ENCODE peak calls at places on chromosomes 6 and 20, in ten cellular contexts. L, F, C, X, J, K, R, W, P and G are unnamed samples.

GRCh38 chr6:132128424-132128823 is 177.3 kb upstream of the CCN2 start:
- DNase-seq in L (peak; percentile 40), F (no peak), C (no peak), J (no peak), R (no peak), K (no peak), W (no peak), X (no peak), P (no peak), G (no peak)

GRCh38 chr20:37920270-37920669 is 17.3 kb downstream of the VSTM2L start:
- DNase-seq in P (no peak), X (no peak), R (no peak), L (no peak), C (no peak), J (no peak), W (no peak), K (no peak), F (no peak), G (no peak)

GRCh38 chr6:15299430-15300131 is 53.7 kb downstream of the JARID2 start:
- DNase-seq in P (no peak), X (no peak), W (peak; percentile 34), J (no peak), F (no peak), L (peak; percentile 46), R (no peak), C (no peak), K (peak; percentile 34), G (peak; percentile 18)

GRCh38 chr6:32868257-32868788 is 14.3 kb downstream of the PSMB9 start:
- DNase-seq in P (peak; percentile 55), K (peak; percentile 73), X (peak; percentile 80), W (peak; percentile 86), J (peak; percentile 86), F (peak; percentile 82), L (peak; percentile 65), R (peak; percentile 54), C (peak; percentile 67), G (peak; percentile 78)

GRCh38 chr6:143629104-143630080 is 48.4 kb upstream of the PHACTR2 start:
- DNase-seq in L (peak; percentile 80), P (no peak), C (no peak), X (no peak), F (no peak), R (no peak), K (no peak), J (no peak), W (no peak), G (no peak)

GRCh38 chr6:144834426-144835038 is 549.4 kb downstream of the UTRN start:
- DNase-seq in L (no peak), W (no peak), C (no peak), X (no peak), K (no peak), R (no peak), P (no peak), J (no peak), F (no peak), G (no peak)

GRCh38 chr6:58419321-58419720 is 1101.9 kb downstream of the PRIM2 start:
- DNase-seq in X (no peak), C (no peak), L (no peak), F (no peak), W (no peak), J (no peak), R (no peak), P (no peak), K (no peak), G (no peak)

GRCh38 chr20:63846128-63846771 is 15.0 kb upstream of the ABHD16B start:
- DNase-seq in J (no peak), L (no peak), X (peak; percentile 93), W (peak; percentile 90), P (no peak), R (peak; percentile 81), C (peak; percentile 74), K (peak; percentile 89), F (peak; percentile 23), G (no peak)

GRCh38 chr20:50343490-50344179 is 153.0 kb downstream of the CEBPB start:
- DNase-seq in L (no peak), C (no peak), J (peak; percentile 52), K (no peak), X (no peak), P (no peak), F (peak; percentile 41), W (no peak), R (no peak), G (no peak)

GRCh38 chr6:139376604-139377218 is 2.3 kb upstream of the CITED2 start:
- DNase-seq in J (peak; percentile 92), R (no peak), X (peak; percentile 50), K (no peak), W (peak; percentile 87), C (peak; percentile 63), P (no peak), L (peak; percentile 41), F (peak; percentile 84), G (no peak)

GRCh38 chr6:5084192-5084786 is 852 bp upstream of the PPP1R3G start:
- DNase-seq in W (peak; percentile 69), X (peak; percentile 35), L (no peak), P (no peak), R (no peak), F (no peak), J (no peak), K (peak; percentile 73), C (peak; percentile 34), G (no peak)
- H3K27ac ChIP-seq in W (peak overlapping the region; percentile 53), X (no peak overlapping the region), L (no peak overlapping the region), P (peak overlapping the region; percentile 75), R (no peak overlapping the region), F (peak overlapping the region; percentile 50), J (no peak overlapping the region), K (peak overlapping the region; percentile 88), C (no peak overlapping the region), G (no peak overlapping the region)

GRCh38 chr6:98839788-98840361 is 5.5 kb downstream of the POU3F2 start:
- DNase-seq in J (no peak), P (no peak), X (peak; percentile 43), R (no peak), C (no peak), W (no peak), F (no peak), K (no peak), L (peak; percentile 8), G (no peak)
- H3K27me3 ChIP-seq in J (peaks cover 62% of the 10 kb centered on the region), P (no peaks in the 10 kb centered on the region), X (peaks cover 99% of the 10 kb centered on the region), R (peaks cover 76% of the 10 kb centered on the region), C (no peaks in the 10 kb centered on the region), W (no peaks in the 10 kb centered on the region), F (peaks cover 9% of the 10 kb centered on the region), K (peaks cover 99% of the 10 kb centered on the region), L (peaks cover 84% of the 10 kb centered on the region), G (peaks cover 94% of the 10 kb centered on the region)

DNA sequence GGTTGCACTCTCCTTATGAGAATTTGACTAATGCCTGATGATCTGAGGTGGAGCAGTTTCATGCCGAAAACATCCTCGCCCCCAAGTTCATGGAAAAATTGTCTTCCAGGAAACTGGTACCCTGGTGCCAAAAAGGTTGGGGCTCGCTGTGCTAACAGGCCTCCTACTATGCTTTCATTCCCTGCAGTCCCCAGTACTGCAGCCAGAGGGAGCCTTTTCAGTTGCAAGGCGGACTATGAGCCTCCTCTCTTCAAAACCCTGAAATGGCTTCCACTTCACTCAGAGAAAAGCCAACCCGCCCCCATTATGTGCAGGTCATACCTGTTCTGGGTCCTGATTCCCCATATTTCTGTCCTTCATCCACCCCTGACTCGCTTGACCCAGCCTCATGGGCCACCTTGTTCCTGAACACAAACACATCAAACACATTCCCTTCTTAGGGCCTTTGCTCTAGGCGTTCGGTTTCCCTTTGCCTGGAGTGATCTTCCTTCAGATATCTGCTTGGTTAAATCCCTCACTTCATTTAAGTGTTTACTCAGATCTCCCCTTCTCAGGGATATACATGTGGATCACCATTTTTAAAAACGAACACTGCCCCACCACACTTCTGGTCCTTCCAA is 173.7 kb downstream of the PHACTR1 start:
- DNase-seq in P (no peak), R (peak; percentile 45), W (no peak), K (no peak), J (peak; percentile 38), X (no peak), C (peak; percentile 15), L (no peak), F (no peak), G (no peak)
- TF ChIP-seq CTCF in P (peak; percentile 31), R (peak; percentile 65), W (no peak), K (peak; percentile 12), J (no peak), X (peak; percentile 49), C (peak; percentile 73), L (peak; percentile 22), F (peak; percentile 14), G (no peak)

DNA sequence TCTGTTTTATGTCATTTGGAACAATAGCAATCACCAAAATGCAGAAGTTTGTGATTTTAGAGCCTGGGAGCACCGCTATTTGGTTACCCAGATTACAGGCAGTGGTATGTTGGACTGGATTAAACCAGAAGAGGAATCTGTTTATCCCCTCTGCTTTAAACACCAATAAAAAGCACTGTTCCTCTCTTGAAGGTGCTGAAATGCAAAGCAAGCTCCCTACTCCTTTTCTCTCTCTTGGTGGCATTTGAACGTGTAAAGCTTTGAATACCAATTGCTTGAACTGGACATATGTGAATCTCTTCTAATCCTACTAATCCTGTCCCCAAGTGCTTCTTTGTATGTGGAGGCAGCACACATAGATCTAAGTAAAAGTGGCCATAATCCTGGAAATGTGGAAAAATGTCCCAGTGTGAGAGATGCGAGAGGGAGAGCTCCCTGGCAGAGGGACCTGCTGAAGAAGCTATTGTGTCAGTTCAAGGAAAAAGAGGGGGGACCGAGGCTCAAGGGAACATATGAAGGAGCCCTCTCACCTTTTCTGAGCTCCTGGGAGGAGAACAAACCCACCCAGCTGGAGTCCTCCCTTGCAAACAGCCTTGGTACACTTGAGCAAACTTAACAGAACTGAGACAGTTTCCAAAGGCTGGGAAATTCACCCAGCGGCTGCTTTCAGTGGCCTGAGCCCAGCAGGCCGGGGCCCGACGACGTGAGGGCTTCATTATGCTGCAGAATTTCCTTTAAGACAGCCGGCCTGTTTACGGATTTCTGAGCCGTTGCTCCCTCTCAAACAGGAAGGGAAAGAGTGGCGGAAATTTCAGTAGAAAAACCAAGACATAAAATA is 18.8 kb upstream of the OLIG3 start:
- DNase-seq in R (no peak), K (no peak), C (no peak), W (no peak), X (no peak), L (no peak), P (no peak), J (no peak), F (no peak), G (no peak)
- H3K27ac ChIP-seq in R (no peak overlapping the region), K (no peak overlapping the region), C (no peak overlapping the region), W (no peak overlapping the region), X (no peak overlapping the region), L (no peak overlapping the region), P (no peak overlapping the region), J (no peak overlapping the region), F (no peak overlapping the region), G (no peak overlapping the region)